ENCODE peak calls at places on chromosome X, in five cellular contexts. X is SK-N-SH; V is upper lobe of right lung; A is GM23248; Y is naive thymus-derived CD4-positive, alpha-beta T cell. E is an unnamed sample.

GRCh38 chrX:9147631-9148189 is 113.8 kb upstream of the FAM9B start:
- DNase-seq in V (no peak), X (no peak), Y (no peak), A (no peak), E (no peak)

GRCh38 chrX:13658602-13659001 is 5.7 kb downstream of the TCEANC start:
- DNase-seq in Y (peak; percentile 56), V (no peak), A (peak; percentile 67), X (peak; percentile 40), E (peak; percentile 68)

GRCh38 chrX:73876897-73877296 is 313.9 kb downstream of the CHIC1 start:
- DNase-seq in Y (no peak), A (no peak), X (no peak), V (no peak), E (no peak)

GRCh38 chrX:106999002-106999975 is 723 bp downstream of the MORC4 start:
- DNase-seq in V (peak; percentile 69), Y (peak; percentile 61), X (peak; percentile 54), A (peak; percentile 77), E (peak; percentile 78)

GRCh38 chrX:55030490-55031285 is at the start of gene ALAS2:
- DNase-seq in A (no peak), V (no peak), X (no peak), Y (no peak), E (no peak)

GRCh38 chrX:30781711-30782444 is 107.2 kb downstream of the TAB3 start:
- DNase-seq in A (no peak), X (no peak), Y (no peak), V (no peak), E (no peak)

GRCh38 chrX:153963546-153963945 is 8.1 kb downstream of the HCFC1 start:
- DNase-seq in X (no peak), A (no peak), V (no peak), Y (no peak), E (no peak)

GRCh38 chrX:124238268-124238667 is 94.2 kb upstream of the TEX13D start:
- DNase-seq in V (no peak), Y (no peak), X (no peak), A (no peak), E (no peak)

GRCh38 chrX:2423293-2423692 is 77.5 kb downstream of the DHRSX start:
- DNase-seq in Y (no peak), V (no peak), A (peak; percentile 72), X (no peak), E (no peak)

GRCh38 chrX:154019633-154020499 is at the start of gene IRAK1:
- DNase-seq in Y (peak; percentile 44), V (peak; percentile 85), X (peak; percentile 89), A (peak; percentile 83), E (peak; percentile 51)

GRCh38 chrX:20320461-20321159 is 53.9 kb upstream of the RPS6KA3 start:
- DNase-seq in A (no peak), Y (peak; percentile 47), X (no peak), V (no peak), E (no peak)

GRCh38 chrX:47380268-47380667 is 9.9 kb downstream of the ZNF157 start:
- DNase-seq in Y (peak; percentile 81), X (no peak), A (no peak), V (no peak), E (no peak)

GRCh38 chrX:119206203-119206602 is 29.9 kb upstream of the PGRMC1 start:
- DNase-seq in Y (no peak), A (no peak), X (no peak), V (no peak), E (no peak)
- H3K27ac ChIP-seq in Y (no peak overlapping the region), A (no peak overlapping the region), X (no peak overlapping the region), V (no peak overlapping the region), E (no peak overlapping the region)

DNA sequence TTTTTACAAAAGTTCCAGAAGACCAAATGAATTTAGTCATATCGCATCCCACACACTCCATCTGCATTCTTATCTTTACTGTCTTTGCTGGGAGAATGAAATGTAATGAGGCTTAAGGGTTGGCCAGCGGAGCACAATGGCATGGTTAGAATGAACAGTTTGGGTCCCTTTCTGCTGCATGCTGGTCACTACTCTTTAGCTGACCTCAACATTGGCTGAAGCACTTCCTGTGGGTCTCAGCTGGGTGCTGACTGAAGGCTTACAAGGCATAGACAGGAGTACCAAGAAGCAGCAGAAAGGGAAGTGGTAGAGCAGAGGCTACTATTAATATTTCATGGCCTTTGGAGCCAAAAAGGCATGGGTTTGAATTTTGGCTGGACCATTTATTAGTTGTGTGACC is 159.4 kb upstream of the GPC4 start:
- DNase-seq in Y (no peak), V (no peak), X (no peak), A (no peak), E (no peak)
- H3K4me1 ChIP-seq in Y (no peaks in the 10 kb centered on the region), V (no peaks in the 10 kb centered on the region), X (no peaks in the 10 kb centered on the region), A (peaks cover 6% of the 10 kb centered on the region), E (no peaks in the 10 kb centered on the region)

DNA sequence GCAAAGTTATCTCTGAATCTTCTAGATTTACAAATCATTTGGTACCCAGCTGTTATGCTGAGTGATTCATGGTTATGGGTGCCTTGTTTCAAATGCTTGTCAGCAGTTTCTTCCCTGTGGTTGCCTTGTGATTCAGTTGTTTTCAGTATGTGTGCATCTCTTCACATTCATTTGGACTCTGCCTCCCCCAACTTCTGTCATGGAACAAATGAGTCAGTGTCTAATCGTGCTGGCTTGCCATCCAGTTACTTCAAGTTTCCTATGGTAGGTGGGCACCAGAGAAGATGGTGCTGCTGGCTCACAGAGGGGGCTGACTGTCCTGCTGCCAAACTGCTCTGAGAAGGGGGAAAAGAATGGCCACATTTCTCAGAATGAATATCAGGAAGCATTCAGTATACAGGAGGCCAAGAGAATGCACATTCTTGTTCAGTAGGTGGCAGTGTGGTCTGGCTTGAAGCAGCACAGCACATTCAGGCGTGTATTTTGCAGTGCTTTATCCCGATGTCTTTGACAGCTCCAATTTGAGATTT is 260.9 kb downstream of the GLUD2 start:
- DNase-seq in V (no peak), X (peak; percentile 1), A (peak; percentile 81), Y (no peak), E (peak; percentile 86)
- H3K27ac ChIP-seq in V (no peak overlapping the region), X (no peak overlapping the region), A (peak overlapping the region; percentile 82), Y (no peak overlapping the region), E (no peak overlapping the region)

GRCh38 chrX:24153796-24154189 is 4.3 kb downstream of the ZFX start:
- DNase-seq in X (peak; percentile 53), Y (no peak), A (no peak), V (no peak), E (no peak)
- H3K4me1 ChIP-seq in X (peaks cover 40% of the 10 kb centered on the region), Y (peaks cover 18% of the 10 kb centered on the region), A (peaks cover 37% of the 10 kb centered on the region), V (peaks cover 34% of the 10 kb centered on the region), E (peaks cover 35% of the 10 kb centered on the region)

GRCh38 chrX:129932137-129932791 is 26.3 kb downstream of the UTP14A start:
- DNase-seq in Y (peak; percentile 50), X (peak; percentile 94), V (peak; percentile 96), A (peak; percentile 82), E (peak; percentile 93)
- H3K27ac ChIP-seq in Y (peak overlapping the region; percentile 59), X (peak overlapping the region; percentile 87), V (peak overlapping the region; percentile 82), A (peak overlapping the region; percentile 93), E (peak overlapping the region; percentile 78)

DNA sequence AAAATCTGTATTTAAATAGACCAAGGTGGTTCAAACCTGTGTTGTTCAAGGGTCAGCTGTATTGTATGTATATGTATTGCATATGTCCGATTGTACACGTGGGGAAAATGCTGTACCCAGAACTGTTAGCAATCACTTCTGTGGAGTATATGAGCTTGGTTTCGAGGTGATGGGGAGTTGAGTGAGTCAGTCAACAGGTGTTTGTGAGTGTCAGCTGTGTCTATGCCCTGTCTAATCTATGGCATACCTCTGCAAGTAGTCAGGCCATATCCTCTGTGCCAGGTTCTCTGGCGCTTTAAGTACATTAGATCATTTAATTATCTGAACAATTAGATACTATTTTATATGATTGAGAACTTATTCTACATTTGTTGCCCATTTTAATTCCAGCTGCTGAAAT is 7.4 kb downstream of the ZRSR2 start:
- DNase-seq in A (no peak), X (no peak), Y (no peak), V (no peak), E (no peak)
- H3K4me1 ChIP-seq in A (no peaks in the 10 kb centered on the region), X (no peaks in the 10 kb centered on the region), Y (peaks cover 2% of the 10 kb centered on the region), V (no peaks in the 10 kb centered on the region), E (no peaks in the 10 kb centered on the region)

DNA sequence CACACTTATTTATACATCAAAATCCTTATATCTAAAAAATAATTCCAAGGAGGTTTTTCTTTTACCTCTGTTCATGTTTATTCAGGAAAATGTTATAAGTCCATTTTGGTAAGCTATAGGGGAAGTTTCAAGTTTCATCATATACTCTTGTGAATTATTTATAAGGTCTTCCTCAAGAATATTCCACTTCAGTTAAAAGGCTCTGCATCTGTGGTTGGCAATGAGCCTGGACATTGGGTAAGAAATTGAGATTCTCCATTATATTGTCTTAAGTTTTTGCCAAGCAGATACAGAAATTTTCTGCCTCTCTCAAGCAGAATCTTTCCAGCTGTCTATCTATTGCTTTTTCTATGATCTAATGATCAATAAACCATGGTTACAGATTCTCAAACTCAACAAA is 641.9 kb downstream of the NLGN4X start:
- DNase-seq in A (no peak), Y (no peak), V (no peak), X (no peak), E (no peak)
- H3K27ac ChIP-seq in A (no peak overlapping the region), Y (no peak overlapping the region), V (no peak overlapping the region), X (no peak overlapping the region), E (no peak overlapping the region)

GRCh38 chrX:71542825-71543224 is 9.9 kb downstream of the OGT start:
- DNase-seq in Y (no peak), X (no peak), V (no peak), A (peak; percentile 28), E (no peak)

GRCh38 chrX:71542411-71542810 is 9.5 kb downstream of the OGT start:
- DNase-seq in X (no peak), V (no peak), Y (no peak), A (peak; percentile 67), E (no peak)

GRCh38 chrX:71540801-71541545 is 8.1 kb downstream of the OGT start:
- DNase-seq in A (no peak), X (no peak), Y (no peak), V (no peak), E (no peak)

GRCh38 chrX:71543316-71543715 is 10.4 kb downstream of the OGT start:
- DNase-seq in X (no peak), V (no peak), Y (no peak), A (peak; percentile 90), E (no peak)

DNA sequence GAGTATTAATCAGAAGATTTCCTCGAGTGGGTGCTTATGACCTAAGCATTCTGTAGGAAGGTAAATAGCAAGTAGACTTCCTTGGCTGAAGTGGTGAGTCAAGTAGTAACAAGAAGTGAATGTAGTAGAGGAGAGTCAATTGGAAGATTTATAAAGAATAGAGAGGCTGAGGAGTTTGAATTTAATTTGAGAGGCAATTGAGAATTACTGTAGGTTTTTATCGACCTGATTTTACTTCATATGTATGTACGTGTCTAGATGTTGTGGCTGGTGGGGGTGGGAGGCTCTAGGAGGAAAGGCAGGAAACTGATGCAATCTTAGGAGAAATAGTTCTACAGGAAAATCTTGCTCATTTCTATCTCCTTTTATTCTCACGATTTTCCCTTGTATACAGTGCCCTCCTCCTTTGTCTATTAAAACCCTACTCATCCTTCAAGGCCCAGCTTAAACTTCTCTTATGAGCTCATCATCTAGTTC is 8.7 kb downstream of the OGT start:
- DNase-seq in A (peak; percentile 85), X (no peak), V (no peak), Y (no peak), E (peak; percentile 74)
- H3K4me1 ChIP-seq in A (peaks cover 49% of the 10 kb centered on the region), X (peaks cover 18% of the 10 kb centered on the region), V (peaks cover 28% of the 10 kb centered on the region), Y (peaks cover 28% of the 10 kb centered on the region), E (no peaks in the 10 kb centered on the region)

GRCh38 chrX:155612312-155613224 is at the start of gene TMLHE:
- DNase-seq in A (peak; percentile 74), X (peak; percentile 76), V (peak; percentile 77), Y (peak; percentile 47), E (peak; percentile 62)
- H3K27ac ChIP-seq in A (peak within 1 kb of the TSS; percentile 84), X (peak within 1 kb of the TSS; percentile 92), V (peak within 1 kb of the TSS; percentile 90), Y (peak within 1 kb of the TSS; percentile 96), E (peak within 1 kb of the TSS; percentile 92)